ENCODE peak calls at places on chromosome 2, in six cellular contexts. One of them, this sample, is unnamed.

GRCh38 chr2:224442092-224442999 is 40.4 kb upstream of the FAM124B start:
- DNase-seq in fibroblast of mammary gland: peak
- DNase-seq in mucosa of descending colon: peak
- DNase-seq in MM.1S: peak
- DNase-seq in cardiac muscle cell: peak
- DNase-seq in B cell: no peak
- DNase-seq in this sample: no peak

GRCh38 chr2:215535726-215536125 is 99.9 kb upstream of the FN1 start:
- DNase-seq in cardiac muscle cell: no peak
- DNase-seq in B cell: no peak
- DNase-seq in mucosa of descending colon: peak
- DNase-seq in fibroblast of mammary gland: peak
- DNase-seq in MM.1S: no peak
- DNase-seq in this sample: no peak

GRCh38 chr2:199818754-199819153 is 32.2 kb downstream of the FTCDNL1 start:
- DNase-seq in B cell: no peak
- DNase-seq in cardiac muscle cell: no peak
- DNase-seq in fibroblast of mammary gland: no peak
- DNase-seq in mucosa of descending colon: no peak
- DNase-seq in MM.1S: no peak
- DNase-seq in this sample: no peak

GRCh38 chr2:57906152-57906732 is 140.4 kb upstream of the VRK2 start:
- DNase-seq in mucosa of descending colon: no peak
- DNase-seq in fibroblast of mammary gland: peak
- DNase-seq in B cell: no peak
- DNase-seq in MM.1S: peak
- DNase-seq in cardiac muscle cell: peak
- DNase-seq in this sample: peak

GRCh38 chr2:186726938-186727337 is 33.1 kb downstream of the FAM171B start:
- DNase-seq in cardiac muscle cell: no peak
- DNase-seq in mucosa of descending colon: no peak
- DNase-seq in B cell: no peak
- DNase-seq in fibroblast of mammary gland: peak
- DNase-seq in MM.1S: no peak
- DNase-seq in this sample: no peak

GRCh38 chr2:133919285-133919684 is 334.6 kb upstream of the MGAT5 start:
- DNase-seq in MM.1S: no peak
- DNase-seq in fibroblast of mammary gland: no peak
- DNase-seq in mucosa of descending colon: no peak
- DNase-seq in cardiac muscle cell: no peak
- DNase-seq in B cell: no peak
- DNase-seq in this sample: no peak

GRCh38 chr2:85753525-85754312 is at the start of gene ATOH8:
- DNase-seq in MM.1S: peak
- DNase-seq in fibroblast of mammary gland: peak
- DNase-seq in cardiac muscle cell: peak
- DNase-seq in B cell: peak
- DNase-seq in mucosa of descending colon: peak
- DNase-seq in this sample: peak

GRCh38 chr2:198913394-198914152 is 544.2 kb downstream of the SATB2 start:
- DNase-seq in MM.1S: peak
- DNase-seq in mucosa of descending colon: no peak
- DNase-seq in cardiac muscle cell: no peak
- DNase-seq in B cell: no peak
- DNase-seq in fibroblast of mammary gland: no peak
- DNase-seq in this sample: no peak

DNA sequence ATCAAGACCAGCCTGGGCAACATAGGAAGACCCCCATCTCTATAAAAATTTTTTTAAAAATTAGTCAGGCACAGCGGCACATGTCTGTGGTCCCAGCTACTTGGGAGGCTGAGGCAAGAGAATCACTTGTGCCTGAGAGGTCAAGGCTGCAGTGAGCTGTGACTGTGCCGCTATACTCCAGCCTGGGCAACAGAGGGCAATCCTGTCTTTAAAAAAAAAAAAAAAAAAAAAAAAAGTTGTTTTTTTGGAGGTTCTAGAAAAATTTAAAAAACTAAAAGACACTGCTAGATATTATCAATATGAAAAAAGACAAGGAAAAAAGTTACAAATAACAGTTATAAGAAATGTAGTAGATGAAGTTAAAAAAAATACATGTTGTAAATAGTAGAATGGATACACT is 56.1 kb upstream of the C2orf15 start:
- DNase-seq in mucosa of descending colon: no peak
- DNase-seq in B cell: no peak
- DNase-seq in cardiac muscle cell: peak
- DNase-seq in MM.1S: peak
- DNase-seq in fibroblast of mammary gland: peak
- DNase-seq in this sample: peak
- TF ChIP-seq CTCF in mucosa of descending colon: no peak
- TF ChIP-seq CTCF in B cell: peak
- TF ChIP-seq CTCF in cardiac muscle cell: peak
- TF ChIP-seq CTCF in MM.1S: peak
- TF ChIP-seq CTCF in fibroblast of mammary gland: peak
- TF ChIP-seq CTCF in this sample: no peak

GRCh38 chr2:17822452-17823117 is 6.3 kb downstream of the MSGN1 start:
- DNase-seq in MM.1S: no peak
- DNase-seq in mucosa of descending colon: no peak
- DNase-seq in fibroblast of mammary gland: no peak
- DNase-seq in cardiac muscle cell: no peak
- DNase-seq in B cell: peak
- DNase-seq in this sample: no peak
- TF ChIP-seq CTCF in MM.1S: no peak
- TF ChIP-seq CTCF in mucosa of descending colon: no peak
- TF ChIP-seq CTCF in fibroblast of mammary gland: no peak
- TF ChIP-seq CTCF in cardiac muscle cell: no peak
- TF ChIP-seq CTCF in B cell: no peak
- TF ChIP-seq CTCF in this sample: no peak

GRCh38 chr2:15471606-15472005 is 89.5 kb downstream of the NBAS start:
- DNase-seq in B cell: no peak
- DNase-seq in MM.1S: no peak
- DNase-seq in fibroblast of mammary gland: no peak
- DNase-seq in cardiac muscle cell: no peak
- DNase-seq in mucosa of descending colon: no peak
- DNase-seq in this sample: no peak
- TF ChIP-seq CTCF in B cell: no peak
- TF ChIP-seq CTCF in MM.1S: no peak
- TF ChIP-seq CTCF in fibroblast of mammary gland: no peak
- TF ChIP-seq CTCF in cardiac muscle cell: no peak
- TF ChIP-seq CTCF in mucosa of descending colon: no peak
- TF ChIP-seq CTCF in this sample: no peak

GRCh38 chr2:66446178-66446860 is 11.4 kb downstream of the MEIS1 start:
- DNase-seq in mucosa of descending colon: no peak
- DNase-seq in MM.1S: no peak
- DNase-seq in cardiac muscle cell: peak
- DNase-seq in B cell: no peak
- DNase-seq in fibroblast of mammary gland: peak
- DNase-seq in this sample: peak

GRCh38 chr2:66445076-66445724 is 10.3 kb downstream of the MEIS1 start:
- DNase-seq in mucosa of descending colon: no peak
- DNase-seq in B cell: no peak
- DNase-seq in MM.1S: no peak
- DNase-seq in cardiac muscle cell: no peak
- DNase-seq in fibroblast of mammary gland: peak
- DNase-seq in this sample: peak

GRCh38 chr2:66446924-66447323 is 12.0 kb downstream of the MEIS1 start:
- DNase-seq in cardiac muscle cell: no peak
- DNase-seq in B cell: no peak
- DNase-seq in MM.1S: no peak
- DNase-seq in fibroblast of mammary gland: peak
- DNase-seq in mucosa of descending colon: no peak
- DNase-seq in this sample: no peak

GRCh38 chr2:66443977-66444855 is 9.3 kb downstream of the MEIS1 start:
- DNase-seq in cardiac muscle cell: no peak
- DNase-seq in fibroblast of mammary gland: peak
- DNase-seq in mucosa of descending colon: no peak
- DNase-seq in B cell: no peak
- DNase-seq in MM.1S: no peak
- DNase-seq in this sample: peak

DNA sequence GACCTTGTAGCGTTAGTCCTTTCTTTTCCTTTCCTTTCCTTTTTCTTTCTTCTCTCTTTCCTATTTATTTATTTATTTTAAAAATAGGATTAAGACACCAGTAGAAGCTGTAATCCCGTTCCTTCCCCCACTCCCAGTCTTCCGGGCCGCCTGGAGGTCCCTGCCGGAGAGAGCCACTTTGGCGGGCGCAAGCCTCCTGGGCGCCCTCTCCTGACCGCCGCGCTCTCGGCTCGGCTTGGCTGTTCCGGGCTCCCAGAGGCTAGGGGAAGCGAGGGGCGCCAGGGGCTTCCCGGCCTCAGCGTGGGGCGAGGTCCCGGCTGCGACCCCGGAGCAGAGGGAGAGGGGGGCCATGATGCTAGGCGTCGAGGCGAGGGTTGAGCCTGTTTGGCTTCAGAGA is 10.9 kb downstream of the MEIS1 start:
- DNase-seq in cardiac muscle cell: no peak
- DNase-seq in fibroblast of mammary gland: peak
- DNase-seq in B cell: no peak
- DNase-seq in mucosa of descending colon: no peak
- DNase-seq in MM.1S: no peak
- DNase-seq in this sample: peak
- TF ChIP-seq CTCF in cardiac muscle cell: peak
- TF ChIP-seq CTCF in fibroblast of mammary gland: peak
- TF ChIP-seq CTCF in B cell: no peak
- TF ChIP-seq CTCF in mucosa of descending colon: no peak
- TF ChIP-seq CTCF in MM.1S: no peak
- TF ChIP-seq CTCF in this sample: no peak

GRCh38 chr2:20959252-20959651 is 84.6 kb downstream of the APOB start:
- DNase-seq in mucosa of descending colon: no peak
- DNase-seq in MM.1S: no peak
- DNase-seq in cardiac muscle cell: no peak
- DNase-seq in fibroblast of mammary gland: no peak
- DNase-seq in B cell: no peak
- DNase-seq in this sample: no peak

GRCh38 chr2:20958176-20958575 is 85.7 kb downstream of the APOB start:
- DNase-seq in MM.1S: no peak
- DNase-seq in cardiac muscle cell: no peak
- DNase-seq in mucosa of descending colon: no peak
- DNase-seq in fibroblast of mammary gland: no peak
- DNase-seq in B cell: no peak
- DNase-seq in this sample: peak

GRCh38 chr2:20953146-20953824 is 90.6 kb downstream of the APOB start:
- DNase-seq in B cell: no peak
- DNase-seq in MM.1S: no peak
- DNase-seq in fibroblast of mammary gland: no peak
- DNase-seq in cardiac muscle cell: no peak
- DNase-seq in mucosa of descending colon: no peak
- DNase-seq in this sample: no peak

GRCh38 chr2:20957745-20958144 is 86.1 kb downstream of the APOB start:
- DNase-seq in mucosa of descending colon: no peak
- DNase-seq in cardiac muscle cell: no peak
- DNase-seq in MM.1S: no peak
- DNase-seq in B cell: no peak
- DNase-seq in fibroblast of mammary gland: no peak
- DNase-seq in this sample: peak

DNA sequence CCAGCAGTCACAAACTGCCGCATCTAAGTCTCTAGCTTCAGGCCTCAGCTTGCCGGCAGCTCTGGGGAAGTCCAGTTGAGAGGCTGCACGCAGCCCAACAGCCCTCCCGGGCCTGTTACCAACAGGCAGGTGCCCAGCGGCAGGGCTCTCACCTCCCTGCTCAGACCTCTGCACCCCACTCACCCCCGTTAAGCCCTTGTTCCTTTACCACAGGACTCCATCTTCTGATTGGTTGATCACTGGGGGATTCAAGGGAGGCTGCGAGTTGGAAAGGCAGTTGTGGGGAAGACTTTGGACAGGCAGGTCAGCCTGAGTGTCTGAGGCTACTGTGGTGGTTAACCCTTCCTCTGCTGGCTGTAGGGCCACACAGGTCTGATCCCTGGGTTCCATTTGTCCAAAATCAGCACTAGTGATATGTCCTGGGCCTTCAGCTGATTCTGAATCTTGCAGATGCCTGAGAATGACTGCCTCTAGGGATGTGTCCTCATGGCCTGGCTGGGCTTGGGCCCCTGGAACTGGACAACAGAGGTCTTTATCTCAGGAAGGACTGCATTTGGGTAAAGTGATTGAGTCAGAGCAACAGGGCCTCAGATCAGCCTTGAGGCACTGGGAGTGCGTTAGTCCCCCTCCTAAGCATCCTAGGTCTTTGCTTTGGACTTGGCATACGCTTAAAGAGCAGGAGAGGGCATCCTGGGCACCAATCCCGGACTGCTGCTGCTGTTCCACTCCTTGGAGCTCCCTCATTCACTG is 88.4 kb downstream of the APOB start:
- DNase-seq in cardiac muscle cell: no peak
- DNase-seq in fibroblast of mammary gland: no peak
- DNase-seq in MM.1S: no peak
- DNase-seq in mucosa of descending colon: no peak
- DNase-seq in B cell: no peak
- DNase-seq in this sample: no peak
- TF ChIP-seq CTCF in cardiac muscle cell: no peak
- TF ChIP-seq CTCF in fibroblast of mammary gland: no peak
- TF ChIP-seq CTCF in MM.1S: no peak
- TF ChIP-seq CTCF in mucosa of descending colon: no peak
- TF ChIP-seq CTCF in B cell: no peak
- TF ChIP-seq CTCF in this sample: no peak